ENCODE peak calls at places on chromosomes 12 and 14, in seven cellular contexts. One of them, this sample, is unnamed.
A peak's percentile ranks its signal among the peaks of the same experiment; 100 is the strongest.

GRCh38 chr12:46217686-46218508 is 50.9 kb downstream of the SLC38A1 start:
- DNase-seq in gastrocnemius medialis: peak; percentile 24
- DNase-seq in mucosa of descending colon: peak; percentile 71
- DNase-seq in uterus: no peak
- DNase-seq in T-helper 17 cell: peak; percentile 23
- DNase-seq in cardiac muscle cell: no peak
- DNase-seq in kidney: no peak
- DNase-seq in this sample: no peak

GRCh38 chr12:123013185-123014095 is 33.0 kb downstream of the ARL6IP4 start:
- DNase-seq in gastrocnemius medialis: no peak
- DNase-seq in mucosa of descending colon: no peak
- DNase-seq in uterus: no peak
- DNase-seq in T-helper 17 cell: no peak
- DNase-seq in cardiac muscle cell: no peak
- DNase-seq in kidney: no peak
- DNase-seq in this sample: no peak

GRCh38 chr12:52199294-52199920 is 7.6 kb upstream of the KRT80 start:
- DNase-seq in gastrocnemius medialis: no peak
- DNase-seq in mucosa of descending colon: no peak
- DNase-seq in uterus: no peak
- DNase-seq in T-helper 17 cell: no peak
- DNase-seq in cardiac muscle cell: no peak
- DNase-seq in kidney: peak; percentile 22
- DNase-seq in this sample: no peak

GRCh38 chr12:112170376-112170775 is 45.0 kb downstream of the TRAFD1 start:
- DNase-seq in gastrocnemius medialis: no peak
- DNase-seq in mucosa of descending colon: peak; percentile 15
- DNase-seq in uterus: no peak
- DNase-seq in T-helper 17 cell: no peak
- DNase-seq in cardiac muscle cell: peak; percentile 35
- DNase-seq in kidney: no peak
- DNase-seq in this sample: no peak

GRCh38 chr14:103391048-103391447 is 5.8 kb downstream of the MARK3 start:
- DNase-seq in gastrocnemius medialis: no peak
- DNase-seq in mucosa of descending colon: peak; percentile 51
- DNase-seq in uterus: no peak
- DNase-seq in T-helper 17 cell: no peak
- DNase-seq in cardiac muscle cell: peak; percentile 92
- DNase-seq in kidney: no peak
- DNase-seq in this sample: no peak

GRCh38 chr14:34701808-34702207 is 12.6 kb downstream of the CFL2 start:
- DNase-seq in gastrocnemius medialis: no peak
- DNase-seq in mucosa of descending colon: no peak
- DNase-seq in uterus: no peak
- DNase-seq in T-helper 17 cell: no peak
- DNase-seq in cardiac muscle cell: no peak
- DNase-seq in kidney: no peak
- DNase-seq in this sample: no peak

GRCh38 chr12:58034311-58034710 is 92.9 kb downstream of the ATP23 start:
- DNase-seq in gastrocnemius medialis: no peak
- DNase-seq in mucosa of descending colon: no peak
- DNase-seq in uterus: no peak
- DNase-seq in T-helper 17 cell: no peak
- DNase-seq in cardiac muscle cell: peak; percentile 25
- DNase-seq in kidney: no peak
- DNase-seq in this sample: no peak

GRCh38 chr12:56957229-56958052 is at the start of gene RDH16:
- DNase-seq in gastrocnemius medialis: no peak
- DNase-seq in mucosa of descending colon: peak; percentile 28
- DNase-seq in uterus: no peak
- DNase-seq in T-helper 17 cell: no peak
- DNase-seq in cardiac muscle cell: no peak
- DNase-seq in kidney: no peak
- DNase-seq in this sample: no peak

GRCh38 chr12:7933255-7933726 is 2.7 kb downstream of the SLC2A3 start:
- DNase-seq in gastrocnemius medialis: peak; percentile 53
- DNase-seq in mucosa of descending colon: peak; percentile 73
- DNase-seq in uterus: peak; percentile 82
- DNase-seq in T-helper 17 cell: peak; percentile 39
- DNase-seq in cardiac muscle cell: peak; percentile 96
- DNase-seq in kidney: peak; percentile 86
- DNase-seq in this sample: peak; percentile 67

GRCh38 chr14:35808076-35808657 is 928 bp downstream of the RALGAPA1 start:
- DNase-seq in gastrocnemius medialis: peak; percentile 14
- DNase-seq in mucosa of descending colon: peak; percentile 66
- DNase-seq in uterus: peak; percentile 28
- DNase-seq in T-helper 17 cell: no peak
- DNase-seq in cardiac muscle cell: no peak
- DNase-seq in kidney: no peak
- DNase-seq in this sample: no peak

GRCh38 chr12:68537571-68537970 is 73.1 kb upstream of the RAP1B start:
- DNase-seq in gastrocnemius medialis: no peak
- DNase-seq in mucosa of descending colon: no peak
- DNase-seq in uterus: no peak
- DNase-seq in T-helper 17 cell: no peak
- DNase-seq in cardiac muscle cell: no peak
- DNase-seq in kidney: no peak
- DNase-seq in this sample: no peak

GRCh38 chr12:68536885-68537284 is 73.8 kb upstream of the RAP1B start:
- DNase-seq in gastrocnemius medialis: no peak
- DNase-seq in mucosa of descending colon: no peak
- DNase-seq in uterus: no peak
- DNase-seq in T-helper 17 cell: no peak
- DNase-seq in cardiac muscle cell: peak; percentile 23
- DNase-seq in kidney: no peak
- DNase-seq in this sample: no peak

GRCh38 chr12:68534108-68534507 is 76.6 kb upstream of the RAP1B start:
- DNase-seq in gastrocnemius medialis: no peak
- DNase-seq in mucosa of descending colon: no peak
- DNase-seq in uterus: no peak
- DNase-seq in T-helper 17 cell: no peak
- DNase-seq in cardiac muscle cell: no peak
- DNase-seq in kidney: no peak
- DNase-seq in this sample: no peak

GRCh38 chr12:68539615-68539952 is 71.1 kb upstream of the RAP1B start:
- DNase-seq in gastrocnemius medialis: no peak
- DNase-seq in mucosa of descending colon: no peak
- DNase-seq in uterus: no peak
- DNase-seq in T-helper 17 cell: no peak
- DNase-seq in cardiac muscle cell: no peak
- DNase-seq in kidney: no peak
- DNase-seq in this sample: no peak

DNA sequence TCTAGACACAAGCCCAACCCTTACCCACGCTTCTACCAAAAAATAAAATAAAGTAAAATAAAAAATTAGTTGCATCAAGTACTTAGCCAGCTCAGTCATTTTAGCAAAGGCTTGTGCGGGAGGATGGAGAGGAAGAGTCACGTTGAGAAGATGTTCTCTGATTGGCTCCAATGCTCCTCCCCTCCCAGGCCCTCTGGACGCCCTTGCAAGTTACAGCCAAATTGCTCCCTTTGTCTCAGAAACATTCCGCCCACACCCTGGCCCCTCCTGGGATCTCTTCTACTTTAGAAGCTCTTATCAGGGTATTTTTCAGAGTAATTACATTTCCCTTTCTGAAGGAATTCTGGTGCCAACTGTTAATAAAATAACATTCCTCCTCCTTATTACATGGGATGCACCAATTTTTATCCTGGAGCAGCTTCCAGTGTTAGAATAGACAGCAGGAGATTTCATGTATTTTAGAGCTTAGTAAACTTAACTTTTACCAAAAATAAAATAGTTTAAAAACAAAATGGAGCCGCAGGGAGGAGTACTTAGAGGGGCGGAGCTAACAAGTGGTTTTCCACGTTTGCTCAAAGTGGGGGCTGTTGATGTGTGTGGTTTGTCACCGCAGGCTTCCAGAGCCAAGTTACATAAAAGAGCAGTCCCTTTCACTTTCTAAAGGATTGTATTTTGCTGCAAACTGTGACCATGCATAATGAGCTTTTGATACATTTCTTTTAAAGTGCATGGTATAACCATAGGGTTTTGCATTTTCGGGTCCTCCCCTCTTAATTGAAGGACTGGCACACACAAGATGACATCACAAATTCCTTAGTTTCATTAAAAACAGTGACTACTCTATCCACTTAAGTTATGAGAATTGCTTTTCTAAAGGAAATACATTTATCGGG is 71.7 kb upstream of the RAP1B start:
- DNase-seq in gastrocnemius medialis: no peak
- DNase-seq in mucosa of descending colon: peak; percentile 49
- DNase-seq in uterus: peak; percentile 68
- DNase-seq in T-helper 17 cell: no peak
- DNase-seq in cardiac muscle cell: peak; percentile 89
- DNase-seq in kidney: peak; percentile 85
- DNase-seq in this sample: no peak
- H3K9me3 ChIP-seq in gastrocnemius medialis: no peaks in the 10 kb centered on the region
- H3K9me3 ChIP-seq in mucosa of descending colon: no peaks in the 10 kb centered on the region
- H3K9me3 ChIP-seq in uterus: no peaks in the 10 kb centered on the region
- H3K9me3 ChIP-seq in T-helper 17 cell: no peaks in the 10 kb centered on the region
- H3K9me3 ChIP-seq in cardiac muscle cell: no peaks in the 10 kb centered on the region
- H3K9me3 ChIP-seq in kidney: no peaks in the 10 kb centered on the region
- H3K9me3 ChIP-seq in this sample: no peaks in the 10 kb centered on the region

GRCh38 chr12:117441751-117442150 is 80.3 kb upstream of the NOS1 start:
- DNase-seq in gastrocnemius medialis: peak; percentile 95
- DNase-seq in mucosa of descending colon: no peak
- DNase-seq in uterus: no peak
- DNase-seq in T-helper 17 cell: no peak
- DNase-seq in cardiac muscle cell: peak; percentile 0
- DNase-seq in kidney: no peak
- DNase-seq in this sample: no peak
- H3K9me3 ChIP-seq in gastrocnemius medialis: no peaks in the 10 kb centered on the region
- H3K9me3 ChIP-seq in mucosa of descending colon: no peaks in the 10 kb centered on the region
- H3K9me3 ChIP-seq in uterus: no peaks in the 10 kb centered on the region
- H3K9me3 ChIP-seq in T-helper 17 cell: no peaks in the 10 kb centered on the region
- H3K9me3 ChIP-seq in cardiac muscle cell: no peaks in the 10 kb centered on the region
- H3K9me3 ChIP-seq in kidney: no peaks in the 10 kb centered on the region
- H3K9me3 ChIP-seq in this sample: no peaks in the 10 kb centered on the region

GRCh38 chr12:88208661-88209060 is 66.6 kb downstream of the TMTC3 start:
- DNase-seq in gastrocnemius medialis: no peak
- DNase-seq in mucosa of descending colon: no peak
- DNase-seq in uterus: no peak
- DNase-seq in T-helper 17 cell: no peak
- DNase-seq in cardiac muscle cell: no peak
- DNase-seq in kidney: no peak
- DNase-seq in this sample: no peak
- H3K9me3 ChIP-seq in gastrocnemius medialis: no peaks in the 10 kb centered on the region
- H3K9me3 ChIP-seq in mucosa of descending colon: peaks cover 10% of the 10 kb centered on the region
- H3K9me3 ChIP-seq in uterus: no peaks in the 10 kb centered on the region
- H3K9me3 ChIP-seq in T-helper 17 cell: no peaks in the 10 kb centered on the region
- H3K9me3 ChIP-seq in cardiac muscle cell: no peaks in the 10 kb centered on the region
- H3K9me3 ChIP-seq in kidney: peaks cover 10% of the 10 kb centered on the region
- H3K9me3 ChIP-seq in this sample: peaks cover 25% of the 10 kb centered on the region

GRCh38 chr14:94000986-94001385 is 3.9 kb downstream of the CCDC197 start:
- DNase-seq in gastrocnemius medialis: no peak
- DNase-seq in mucosa of descending colon: no peak
- DNase-seq in uterus: no peak
- DNase-seq in T-helper 17 cell: no peak
- DNase-seq in cardiac muscle cell: no peak
- DNase-seq in kidney: no peak
- DNase-seq in this sample: no peak
- H3K9me3 ChIP-seq in gastrocnemius medialis: no peaks in the 10 kb centered on the region
- H3K9me3 ChIP-seq in mucosa of descending colon: no peaks in the 10 kb centered on the region
- H3K9me3 ChIP-seq in uterus: no peaks in the 10 kb centered on the region
- H3K9me3 ChIP-seq in T-helper 17 cell: no peaks in the 10 kb centered on the region
- H3K9me3 ChIP-seq in cardiac muscle cell: no peaks in the 10 kb centered on the region
- H3K9me3 ChIP-seq in kidney: no peaks in the 10 kb centered on the region
- H3K9me3 ChIP-seq in this sample: no peaks in the 10 kb centered on the region

GRCh38 chr12:79841248-79841877 is 93.5 kb downstream of the PPP1R12A start:
- DNase-seq in gastrocnemius medialis: no peak
- DNase-seq in mucosa of descending colon: no peak
- DNase-seq in uterus: no peak
- DNase-seq in T-helper 17 cell: no peak
- DNase-seq in cardiac muscle cell: peak; percentile 19
- DNase-seq in kidney: no peak
- DNase-seq in this sample: no peak
- H3K9me3 ChIP-seq in gastrocnemius medialis: no peaks in the 10 kb centered on the region
- H3K9me3 ChIP-seq in mucosa of descending colon: peaks cover 12% of the 10 kb centered on the region
- H3K9me3 ChIP-seq in uterus: no peaks in the 10 kb centered on the region
- H3K9me3 ChIP-seq in T-helper 17 cell: no peaks in the 10 kb centered on the region
- H3K9me3 ChIP-seq in cardiac muscle cell: no peaks in the 10 kb centered on the region
- H3K9me3 ChIP-seq in kidney: peaks cover 9% of the 10 kb centered on the region
- H3K9me3 ChIP-seq in this sample: no peaks in the 10 kb centered on the region

This sample was measured in upper lobe of right lung.